ENCODE peak calls at places on chromosomes 7 and 10, in four cellular contexts. One of them, this sample, is unnamed.

GRCh38 chr7:103989785-103990775 is 622 bp upstream of the RELN start:
- DNase-seq in HCT116: no peak
- DNase-seq in astrocyte of the spinal cord: peak; percentile 52
- DNase-seq in A549: peak; percentile 3
- DNase-seq in this sample: no peak

GRCh38 chr10:86642499-86642898 is 11.8 kb upstream of the OPN4 start:
- DNase-seq in HCT116: no peak
- DNase-seq in astrocyte of the spinal cord: peak; percentile 16
- DNase-seq in A549: peak; percentile 36
- DNase-seq in this sample: no peak

GRCh38 chr7:107220356-107220755 is 51.6 kb downstream of the HBP1 start:
- DNase-seq in HCT116: no peak
- DNase-seq in astrocyte of the spinal cord: no peak
- DNase-seq in A549: no peak
- DNase-seq in this sample: no peak

GRCh38 chr10:101512741-101513140 is 75.3 kb downstream of the POLL start:
- DNase-seq in HCT116: no peak
- DNase-seq in astrocyte of the spinal cord: peak; percentile 33
- DNase-seq in A549: no peak
- DNase-seq in this sample: no peak

GRCh38 chr10:131444862-131445461 is 133.4 kb upstream of the TCERG1L start:
- DNase-seq in HCT116: no peak
- DNase-seq in astrocyte of the spinal cord: no peak
- DNase-seq in A549: no peak
- DNase-seq in this sample: peak; percentile 8

GRCh38 chr7:105794741-105795729 is 81.4 kb downstream of the ATXN7L1 start:
- DNase-seq in HCT116: no peak
- DNase-seq in astrocyte of the spinal cord: peak; percentile 48
- DNase-seq in A549: no peak
- DNase-seq in this sample: peak; percentile 66

GRCh38 chr10:50600286-50600685 is 23.5 kb downstream of the SGMS1 start:
- DNase-seq in HCT116: no peak
- DNase-seq in astrocyte of the spinal cord: no peak
- DNase-seq in A549: no peak
- DNase-seq in this sample: no peak

GRCh38 chr7:1539346-1540321 is 9.1 kb downstream of the MAFK start:
- DNase-seq in HCT116: no peak
- DNase-seq in astrocyte of the spinal cord: peak; percentile 42
- DNase-seq in A549: no peak
- DNase-seq in this sample: no peak

GRCh38 chr10:105611244-105611798 is 970.2 kb downstream of the SORCS3 start:
- DNase-seq in HCT116: no peak
- DNase-seq in astrocyte of the spinal cord: no peak
- DNase-seq in A549: no peak
- DNase-seq in this sample: no peak

DNA sequence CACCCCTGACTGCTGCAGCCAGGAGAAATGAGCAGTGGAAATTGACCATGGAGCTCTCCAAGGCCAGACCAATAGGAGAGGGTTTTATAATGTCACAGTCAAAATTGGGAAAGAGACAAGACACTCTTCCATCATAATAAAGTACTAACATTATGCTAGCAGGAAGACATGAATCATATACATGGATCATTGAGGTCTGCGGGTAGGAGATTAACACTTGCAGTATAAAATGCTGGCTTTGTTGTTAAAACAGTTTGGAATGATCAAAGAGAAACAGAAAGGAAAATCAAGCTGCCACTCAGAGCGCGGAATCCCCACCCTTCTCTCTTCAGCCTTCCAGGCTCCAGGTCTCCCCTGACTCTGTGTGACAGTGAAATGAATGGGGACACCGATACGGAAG is 53.4 kb upstream of the CALN1 start:
- DNase-seq in HCT116: no peak
- DNase-seq in astrocyte of the spinal cord: no peak
- DNase-seq in A549: no peak
- DNase-seq in this sample: no peak
- H3K4me3 ChIP-seq in HCT116: no peak overlapping the region
- H3K4me3 ChIP-seq in astrocyte of the spinal cord: no peak overlapping the region
- H3K4me3 ChIP-seq in A549: no peak overlapping the region
- H3K4me3 ChIP-seq in this sample: no peak overlapping the region

GRCh38 chr10:25390733-25391132 is 215.9 kb downstream of the GPR158 start:
- DNase-seq in HCT116: no peak
- DNase-seq in astrocyte of the spinal cord: no peak
- DNase-seq in A549: no peak
- DNase-seq in this sample: no peak

GRCh38 chr10:25392132-25392531 is 217.3 kb downstream of the GPR158 start:
- DNase-seq in HCT116: no peak
- DNase-seq in astrocyte of the spinal cord: no peak
- DNase-seq in A549: no peak
- DNase-seq in this sample: no peak

GRCh38 chr10:25388862-25389206 is 214.0 kb downstream of the GPR158 start:
- DNase-seq in HCT116: no peak
- DNase-seq in astrocyte of the spinal cord: no peak
- DNase-seq in A549: no peak
- DNase-seq in this sample: no peak

GRCh38 chr10:25398680-25399079 is 223.9 kb downstream of the GPR158 start:
- DNase-seq in HCT116: no peak
- DNase-seq in astrocyte of the spinal cord: no peak
- DNase-seq in A549: no peak
- DNase-seq in this sample: no peak

GRCh38 chr10:25393621-25394020 is 218.8 kb downstream of the GPR158 start:
- DNase-seq in HCT116: no peak
- DNase-seq in astrocyte of the spinal cord: no peak
- DNase-seq in A549: no peak
- DNase-seq in this sample: no peak
- TF ChIP-seq CTCF in HCT116: no peak
- TF ChIP-seq CTCF in astrocyte of the spinal cord: no peak
- TF ChIP-seq CTCF in A549: no peak
- TF ChIP-seq CTCF in this sample: no peak

GRCh38 chr7:148261996-148262688 is 328.4 kb upstream of the C7orf33 start:
- DNase-seq in HCT116: no peak
- DNase-seq in astrocyte of the spinal cord: no peak
- DNase-seq in A549: no peak
- DNase-seq in this sample: no peak
- H3K4me3 ChIP-seq in HCT116: no peak overlapping the region
- H3K4me3 ChIP-seq in astrocyte of the spinal cord: no peak overlapping the region
- H3K4me3 ChIP-seq in A549: no peak overlapping the region
- H3K4me3 ChIP-seq in this sample: no peak overlapping the region

GRCh38 chr10:35425596-35425995 is 89.3 kb downstream of the CCNY start:
- DNase-seq in HCT116: no peak
- DNase-seq in astrocyte of the spinal cord: no peak
- DNase-seq in A549: no peak
- DNase-seq in this sample: no peak
- TF ChIP-seq CTCF in HCT116: no peak
- TF ChIP-seq CTCF in astrocyte of the spinal cord: peak; percentile 6
- TF ChIP-seq CTCF in A549: no peak
- TF ChIP-seq CTCF in this sample: no peak

This sample was measured in LNCaP clone FGC.